ENCODE peak calls at places on chromosome 18, in six cellular contexts. N is NCI-H524, R is mesendoderm, G is iPS-NIHi11, W is skeletal muscle cell, M is NCI-H1694 treated with DMSO at 0.1 percent for 48 hours. V is an unnamed sample.
A peak's percentile ranks its signal among the peaks of the same experiment; 100 is the strongest.

GRCh38 chr18:71036783-71037182 is 747.9 kb downstream of the SOCS6 start:
- DNase-seq in G (no peak), N (no peak), W (no peak), M (no peak), R (peak; percentile 1), V (no peak)

GRCh38 chr18:26190506-26190905 is 35.7 kb upstream of the TAF4B start:
- DNase-seq in M (no peak), N (no peak), W (no peak), R (no peak), G (no peak), V (no peak)

GRCh38 chr18:61459896-61460295 is 126.7 kb downstream of the CDH20 start:
- DNase-seq in R (no peak), W (no peak), M (no peak), N (no peak), G (no peak), V (no peak)

GRCh38 chr18:23963443-23964185 is 50.9 kb upstream of the TTC39C start:
- DNase-seq in N (peak; percentile 51), G (no peak), M (no peak), R (no peak), W (no peak), V (no peak)

GRCh38 chr18:9482790-9483189 is 7.5 kb downstream of the RALBP1 start:
- DNase-seq in N (no peak), M (no peak), W (no peak), G (no peak), R (no peak), V (no peak)

GRCh38 chr18:48975817-48976649 is 25.3 kb upstream of the SMAD7 start:
- DNase-seq in W (no peak), N (no peak), G (peak; percentile 98), M (no peak), R (peak; percentile 81), V (no peak)

GRCh38 chr18:75215663-75216062 is 5.1 kb downstream of the TSHZ1 start:
- DNase-seq in R (no peak), G (no peak), M (no peak), N (no peak), W (no peak), V (no peak)

GRCh38 chr18:45518770-45519169 is 96.5 kb upstream of the SLC14A2 start:
- DNase-seq in M (no peak), N (peak; percentile 64), G (peak; percentile 26), W (no peak), R (no peak), V (no peak)

GRCh38 chr18:23887493-23887892 is 127.1 kb upstream of the TTC39C start:
- DNase-seq in W (no peak), R (no peak), G (no peak), N (no peak), M (peak; percentile 57), V (no peak)

GRCh38 chr18:25282282-25282681 is 69.7 kb downstream of the ZNF521 start:
- DNase-seq in N (no peak), M (no peak), G (no peak), R (no peak), W (no peak), V (no peak)

GRCh38 chr18:57574866-57575265 is 11.6 kb downstream of the FECH start:
- DNase-seq in W (no peak), G (no peak), N (no peak), M (no peak), R (no peak), V (no peak)

GRCh38 chr18:13528739-13529392 is 197.5 kb downstream of the FAM210A start:
- DNase-seq in R (no peak), G (no peak), M (no peak), W (no peak), N (no peak), V (no peak)

GRCh38 chr18:46148810-46149209 is 44.6 kb downstream of the HAUS1 start:
- DNase-seq in N (peak; percentile 61), G (peak; percentile 69), M (peak; percentile 32), W (no peak), R (peak; percentile 88), V (peak; percentile 59)

GRCh38 chr18:49520661-49521145 is 33.7 kb upstream of the C18orf32 start:
- DNase-seq in R (no peak), W (no peak), G (no peak), M (no peak), N (peak; percentile 80), V (no peak)

GRCh38 chr18:10660485-10660884 is 134.7 kb downstream of the NAPG start:
- DNase-seq in G (no peak), M (no peak), W (peak; percentile 28), N (no peak), R (no peak), V (peak; percentile 64)

GRCh38 chr18:9513971-9514512 is 38.7 kb downstream of the RALBP1 start:
- DNase-seq in W (peak; percentile 25), M (no peak), N (no peak), G (no peak), R (no peak), V (peak; percentile 34)

GRCh38 chr18:66495844-66496243 is 108.0 kb downstream of the CDH19 start:
- DNase-seq in M (peak; percentile 61), R (peak; percentile 82), N (peak; percentile 53), G (peak; percentile 50), W (no peak), V (peak; percentile 4)

GRCh38 chr18:58753976-58754375 is 82.7 kb downstream of the MALT1 start:
- DNase-seq in M (no peak), R (no peak), W (no peak), G (no peak), N (no peak), V (no peak)

GRCh38 chr18:50044402-50044801 is 150.5 kb downstream of the MYO5B start:
- DNase-seq in G (peak; percentile 41), N (peak; percentile 3), M (peak; percentile 40), W (no peak), R (peak; percentile 45), V (no peak)

GRCh38 chr18:49304746-49305145 is 155.7 kb downstream of the DYM start:
- DNase-seq in G (no peak), N (no peak), W (no peak), M (no peak), R (no peak), V (no peak)

GRCh38 chr18:31248783-31249521 is 69.0 kb upstream of the DSG1 start:
- DNase-seq in R (no peak), W (no peak), N (no peak), M (no peak), G (no peak), V (no peak)

GRCh38 chr18:32379891-32380290 is 90.8 kb downstream of the GAREM1 start:
- DNase-seq in N (no peak), R (no peak), M (no peak), W (no peak), G (no peak), V (no peak)

GRCh38 chr18:32770651-32771168 is 2.1 kb downstream of the KLHL14 start:
- DNase-seq in M (no peak), N (no peak), R (peak; percentile 26), G (peak; percentile 17), W (no peak), V (no peak)

GRCh38 chr18:21841570-21841969 is 101.0 kb downstream of the MIB1 start:
- DNase-seq in G (no peak), W (no peak), N (no peak), R (no peak), M (no peak), V (no peak)

GRCh38 chr18:12013186-12013916 is 32.0 kb downstream of the IMPA2 start:
- DNase-seq in N (no peak), M (no peak), G (no peak), W (no peak), R (no peak), V (no peak)

GRCh38 chr18:12779043-12779442 is 76.2 kb downstream of the PSMG2 start:
- DNase-seq in G (no peak), W (no peak), R (peak; percentile 19), N (no peak), M (no peak), V (no peak)

GRCh38 chr18:50751490-50751889 is 68.3 kb downstream of the MRO start:
- DNase-seq in W (no peak), N (peak; percentile 75), M (no peak), G (no peak), R (peak; percentile 18), V (no peak)

V was measured in astrocyte of the cerebellum.